ENCODE peak calls at places on chromosomes 12 and 14, in ten cellular contexts. U is stomach, H is IMR-90, M is adipocyte, C is transverse colon, E is mucosa of descending colon, I is GM23248, B is keratinocyte, T is lower lobe of right lung, N is psoas muscle. P is an unnamed sample. For H3K4me1 and H3K9me3, the result is how much of the 10 kb centered on the place peaks cover.

GRCh38 chr14:57512221-57512620 is 18.6 kb upstream of the CCDC198 start:
- DNase-seq in U (no peak), H (no peak), M (peak), C (no peak), E (no peak), I (no peak), B (no peak), T (no peak), N (no peak), P (no peak)

GRCh38 chr12:15074351-15074750 is 101.5 kb downstream of the PDE6H start:
- DNase-seq in U (no peak), H (peak), M (no peak), C (no peak), E (no peak), I (no peak), B (no peak), T (no peak), N (no peak), P (no peak)

GRCh38 chr14:84375235-84375634 is 1154.7 kb upstream of the FLRT2 start:
- DNase-seq in U (no peak), H (peak), M (peak), C (no peak), E (no peak), I (no peak), B (no peak), T (no peak), N (no peak), P (no peak)

GRCh38 chr12:55226523-55226922 is 5.7 kb downstream of the OR10A7 start:
- DNase-seq in U (no peak), H (no peak), M (no peak), C (no peak), E (no peak), I (no peak), B (no peak), T (no peak), N (no peak), P (no peak)

GRCh38 chr12:109510196-109510595 is 32.8 kb downstream of the UBE3B start:
- DNase-seq in U (no peak), H (no peak), M (no peak), C (no peak), E (no peak), I (no peak), B (no peak), T (no peak), N (no peak), P (no peak)

GRCh38 chr14:24392327-24393098 is 6.3 kb upstream of the NYNRIN start:
- DNase-seq in U (no peak), H (peak), M (peak), C (no peak), E (no peak), I (peak), B (no peak), T (no peak), N (no peak), P (no peak)

GRCh38 chr12:48022180-48022521 is 17.9 kb upstream of the COL2A1 start:
- DNase-seq in U (no peak), H (no peak), M (no peak), C (no peak), E (no peak), I (no peak), B (no peak), T (no peak), N (no peak), P (no peak)

GRCh38 chr12:117792877-117793424 is 175.8 kb downstream of the KSR2 start:
- DNase-seq in U (no peak), H (no peak), M (no peak), C (no peak), E (no peak), I (no peak), B (no peak), T (no peak), N (no peak), P (no peak)

GRCh38 chr12:42741771-42742510 is 152.4 kb upstream of the PRICKLE1 start:
- DNase-seq in U (no peak), H (peak), M (peak), C (no peak), E (no peak), I (peak), B (no peak), T (no peak), N (no peak), P (no peak)

GRCh38 chr14:36514278-36515104 is 5.5 kb downstream of the NKX2-1 start:
- DNase-seq in U (no peak), H (no peak), M (no peak), C (no peak), E (no peak), I (no peak), B (no peak), T (peak), N (no peak), P (no peak)

GRCh38 chr12:109840349-109841073 is 7.3 kb upstream of the TRPV4 start:
- DNase-seq in U (no peak), H (no peak), M (no peak), C (peak), E (peak), I (peak), B (no peak), T (peak), N (no peak), P (no peak)

GRCh38 chr12:94322346-94322745 is 137.3 kb downstream of the CEP83 start:
- DNase-seq in U (no peak), H (no peak), M (no peak), C (no peak), E (no peak), I (no peak), B (no peak), T (no peak), N (no peak), P (no peak)

GRCh38 chr14:95064256-95064655 is 93.1 kb downstream of the DICER1 start:
- DNase-seq in U (peak), H (no peak), M (no peak), C (no peak), E (no peak), I (no peak), B (no peak), T (no peak), N (no peak), P (no peak)

GRCh38 chr12:15268927-15269552 is 47.8 kb upstream of the RERG start:
- DNase-seq in U (peak), H (peak), M (peak), C (peak), E (peak), I (peak), B (peak), T (no peak), N (no peak), P (peak)

GRCh38 chr12:47795121-47795813 is 22.2 kb downstream of the SLC48A1 start:
- DNase-seq in U (no peak), H (no peak), M (no peak), C (no peak), E (no peak), I (no peak), B (no peak), T (no peak), N (no peak), P (no peak)

GRCh38 chr12:125518074-125518473 is 452.8 kb downstream of the AACS start:
- DNase-seq in U (no peak), H (no peak), M (peak), C (no peak), E (no peak), I (no peak), B (no peak), T (no peak), N (no peak), P (no peak)

GRCh38 chr12:54750-55535 is 11.6 kb upstream of the IQSEC3 start:
- DNase-seq in U (no peak), H (no peak), M (no peak), C (no peak), E (no peak), I (no peak), B (no peak), T (no peak), N (no peak), P (no peak)

GRCh38 chr12:130632582-130633174 is 83.4 kb downstream of the RIMBP2 start:
- DNase-seq in U (no peak), H (no peak), M (no peak), C (peak), E (peak), I (no peak), B (no peak), T (no peak), N (no peak), P (no peak)

DNA sequence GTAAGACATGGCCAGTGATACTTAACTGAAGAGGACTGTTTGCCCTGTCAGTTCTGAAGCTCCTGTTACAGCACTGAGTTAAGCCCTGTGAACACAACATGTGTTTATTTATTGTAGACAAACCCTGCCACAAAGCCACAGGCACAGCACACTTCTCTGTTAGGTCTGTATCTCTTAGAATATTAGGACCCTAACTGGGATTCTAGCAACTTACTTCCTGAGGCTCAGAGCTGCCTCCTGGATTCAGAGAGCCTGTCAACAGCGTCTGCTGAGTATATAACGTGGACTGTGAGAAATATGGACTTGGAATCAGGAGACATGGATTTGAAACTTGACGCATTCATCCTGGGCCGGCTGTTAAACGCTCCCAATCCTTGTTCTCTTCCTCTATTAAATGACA is 135.0 kb upstream of the HIF1A start:
- DNase-seq in U (no peak), H (peak), M (peak), C (no peak), E (no peak), I (no peak), B (no peak), T (no peak), N (no peak), P (no peak)
- H3K4me1 ChIP-seq in U (under half), H (half or more), M (half or more), C (under half), E (under half), I (half or more), B (under half), T (under half), N (under half), P (under half)

GRCh38 chr12:58602179-58602578 is 318.1 kb downstream of the LRIG3 start:
- DNase-seq in U (no peak), H (peak), M (peak), C (no peak), E (no peak), I (no peak), B (no peak), T (no peak), N (no peak), P (no peak)
- H3K9me3 ChIP-seq in U (under half), H (under half), M (under half), C (under half), E (under half), I (under half), B (under half), T (under half), N (under half), P (under half)

DNA sequence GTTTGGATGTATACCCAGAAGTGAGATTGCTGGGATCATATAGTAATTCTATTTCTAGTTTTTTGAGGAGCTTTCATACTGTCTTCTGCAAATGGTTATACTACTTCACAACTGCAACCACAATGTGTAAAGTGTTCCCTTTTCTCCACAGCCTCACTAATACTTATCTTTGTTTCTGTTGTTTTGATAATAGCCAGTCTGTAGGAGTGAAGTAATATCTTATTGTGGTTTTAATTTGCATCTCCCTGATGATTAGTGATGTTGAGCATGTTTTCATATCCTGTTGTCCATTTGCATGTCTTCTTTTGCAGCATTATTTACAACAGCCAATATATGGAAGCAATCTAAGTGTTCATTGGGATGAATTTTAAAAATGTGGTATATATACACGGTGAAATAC is 29.9 kb downstream of the GABARAPL1 start:
- DNase-seq in U (no peak), H (no peak), M (no peak), C (no peak), E (no peak), I (no peak), B (no peak), T (no peak), N (no peak), P (no peak)
- H3K4me1 ChIP-seq in U (under half), H (under half), M (under half), C (under half), E (under half), I (under half), B (under half), T (under half), N (under half), P (under half)

GRCh38 chr14:39956372-39956771 is 524.1 kb upstream of the FBXO33 start:
- DNase-seq in U (no peak), H (no peak), M (no peak), C (no peak), E (no peak), I (no peak), B (no peak), T (no peak), N (no peak), P (no peak)

GRCh38 chr14:39957987-39958386 is 525.8 kb upstream of the FBXO33 start:
- DNase-seq in U (no peak), H (no peak), M (no peak), C (no peak), E (no peak), I (no peak), B (no peak), T (no peak), N (no peak), P (no peak)

GRCh38 chr14:39957290-39957689 is 525.1 kb upstream of the FBXO33 start:
- DNase-seq in U (no peak), H (no peak), M (no peak), C (no peak), E (no peak), I (no peak), B (no peak), T (no peak), N (no peak), P (no peak)
- H3K9me3 ChIP-seq in U (under half), H (under half), M (under half), C (under half), E (under half), I (under half), B (under half), T (under half), N (under half), P (under half)

GRCh38 chr14:34060747-34061050 is 109.8 kb upstream of the EGLN3 start:
- DNase-seq in U (no peak), H (no peak), M (no peak), C (no peak), E (no peak), I (no peak), B (no peak), T (no peak), N (no peak), P (no peak)
- H3K4me1 ChIP-seq in U (under half), H (under half), M (under half), C (under half), E (under half), I (under half), B (under half), T (under half), N (under half), P (under half)

GRCh38 chr12:132945806-132946506 is 10.2 kb downstream of the ZNF605 start:
- DNase-seq in U (no peak), H (no peak), M (no peak), C (no peak), E (no peak), I (no peak), B (no peak), T (no peak), N (no peak), P (no peak)
- H3K9me3 ChIP-seq in U (half or more), H (half or more), M (half or more), C (half or more), E (half or more), I (under half), B (under half), T (half or more), N (half or more), P (under half)

GRCh38 chr12:57242691-57243454 is 8.1 kb downstream of the STAC3 start:
- DNase-seq in U (peak), H (peak), M (peak), C (peak), E (peak), I (peak), B (no peak), T (no peak), N (peak), P (peak)

GRCh38 chr12:57243521-57244305 is 7.3 kb downstream of the STAC3 start:
- DNase-seq in U (peak), H (peak), M (peak), C (peak), E (peak), I (peak), B (no peak), T (peak), N (peak), P (peak)

GRCh38 chr12:57241556-57242310 is 9.3 kb downstream of the STAC3 start:
- DNase-seq in U (no peak), H (no peak), M (peak), C (no peak), E (no peak), I (peak), B (no peak), T (no peak), N (peak), P (no peak)

GRCh38 chr12:57242329-57242690 is 8.7 kb downstream of the STAC3 start:
- DNase-seq in U (peak), H (no peak), M (no peak), C (peak), E (no peak), I (peak), B (no peak), T (no peak), N (peak), P (peak)

DNA sequence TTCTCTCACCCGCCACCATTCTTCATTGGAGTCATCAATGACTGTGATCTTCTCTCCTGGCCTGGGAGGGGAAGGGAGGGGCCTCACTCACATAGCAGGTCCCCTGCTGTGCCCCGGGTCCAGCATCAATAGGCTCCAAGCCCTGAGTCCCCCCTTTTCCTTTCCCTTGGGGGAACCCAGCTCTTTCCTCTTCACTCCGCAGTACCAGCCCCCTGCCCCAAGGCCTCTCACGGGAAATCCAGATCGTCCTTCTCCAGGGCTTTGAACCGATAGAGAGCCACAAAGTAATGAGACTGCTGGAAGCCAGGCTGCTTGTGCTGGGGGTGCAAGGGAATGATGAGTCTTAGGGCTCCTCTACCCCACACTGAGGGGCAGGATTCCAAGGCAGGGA is 6.7 kb downstream of the STAC3 start:
- DNase-seq in U (no peak), H (no peak), M (no peak), C (no peak), E (no peak), I (no peak), B (no peak), T (no peak), N (no peak), P (no peak)
- H3K4me1 ChIP-seq in U (under half), H (under half), M (under half), C (under half), E (under half), I (under half), B (under half), T (under half), N (half or more), P (under half)

GRCh38 chr12:34357791-34358190 is 335.5 kb downstream of the ALG10 start:
- DNase-seq in U (no peak), H (no peak), M (no peak), C (no peak), E (no peak), I (no peak), B (no peak), T (no peak), N (no peak), P (no peak)
- H3K9me3 ChIP-seq in U (half or more), H (under half), M (under half), C (under half), E (half or more), I (under half), B (under half), T (under half), N (under half), P (under half)

GRCh38 chr12:104662203-104662602 is 205.5 kb downstream of the CHST11 start:
- DNase-seq in U (no peak), H (peak), M (no peak), C (no peak), E (no peak), I (no peak), B (no peak), T (no peak), N (no peak), P (no peak)

GRCh38 chr12:104656921-104657320 is 200.2 kb downstream of the CHST11 start:
- DNase-seq in U (no peak), H (peak), M (peak), C (no peak), E (no peak), I (peak), B (no peak), T (no peak), N (peak), P (no peak)

GRCh38 chr12:104656383-104656782 is 199.6 kb downstream of the CHST11 start:
- DNase-seq in U (no peak), H (no peak), M (no peak), C (no peak), E (no peak), I (no peak), B (no peak), T (no peak), N (no peak), P (no peak)

GRCh38 chr12:104658085-104658484 is 201.3 kb downstream of the CHST11 start:
- DNase-seq in U (no peak), H (no peak), M (no peak), C (no peak), E (no peak), I (no peak), B (no peak), T (no peak), N (no peak), P (no peak)

DNA sequence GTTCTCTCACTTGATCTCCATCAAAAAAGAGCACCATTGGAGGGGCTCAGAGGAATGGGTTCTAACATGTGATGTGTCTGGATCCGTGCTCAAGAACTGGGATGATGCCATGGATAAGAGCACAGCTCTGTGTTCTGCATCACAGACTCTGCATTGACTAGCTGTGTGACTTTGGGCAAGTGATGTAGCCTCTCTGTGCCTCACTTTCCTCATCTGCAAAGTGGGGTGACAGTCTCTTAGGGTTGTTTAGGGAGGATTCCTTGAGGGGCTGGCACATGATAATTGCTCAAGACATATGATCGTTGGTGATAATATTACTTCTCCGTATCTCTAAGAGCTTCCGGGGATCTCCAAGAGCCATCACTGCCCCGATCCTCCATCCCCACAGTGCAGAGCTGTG is 202.3 kb downstream of the CHST11 start:
- DNase-seq in U (no peak), H (no peak), M (no peak), C (no peak), E (no peak), I (no peak), B (no peak), T (no peak), N (no peak), P (no peak)
- H3K4me1 ChIP-seq in U (under half), H (under half), M (under half), C (under half), E (under half), I (under half), B (under half), T (under half), N (under half), P (under half)

GRCh38 chr14:105013150-105013787 is 7.6 kb downstream of the CDCA4 start:
- DNase-seq in U (no peak), H (peak), M (peak), C (no peak), E (no peak), I (peak), B (no peak), T (no peak), N (no peak), P (no peak)
- H3K9me3 ChIP-seq in U (under half), H (under half), M (under half), C (under half), E (under half), I (under half), B (under half), T (under half), N (under half), P (under half)

P was measured in pancreas.